ENCODE peak calls at places on chromosomes 5 and 9, in five cellular contexts. A is epithelial cell of esophagus; K is CD4-positive, alpha-beta T cell; C is epithelial cell of proximal tubule; U is RWPE1. I is an unnamed sample.

GRCh38 chr5:178467261-178468195 is 122.7 kb downstream of the COL23A1 start:
- DNase-seq in A (no peak), K (no peak), C (no peak), U (peak), I (no peak)

GRCh38 chr5:14859150-14859549 is 12.4 kb downstream of the ANKH start:
- DNase-seq in A (no peak), K (no peak), C (no peak), U (no peak), I (no peak)

GRCh38 chr5:142900926-142901325 is 130.7 kb downstream of the ARHGAP26 start:
- DNase-seq in A (peak), K (no peak), C (no peak), U (peak), I (no peak)

GRCh38 chr5:168317521-168318147 is 26.2 kb downstream of the WWC1 start:
- DNase-seq in A (peak), K (no peak), C (peak), U (peak), I (peak)

GRCh38 chr5:61949680-61950435 is 356.1 kb upstream of the KIF2A start:
- DNase-seq in A (no peak), K (no peak), C (no peak), U (no peak), I (no peak)

GRCh38 chr9:136198605-136199083 is 6.3 kb downstream of the LHX3 start:
- DNase-seq in A (peak), K (no peak), C (no peak), U (peak), I (peak)

GRCh38 chr9:70506159-70506558 is 91.7 kb upstream of the KLF9 start:
- DNase-seq in A (peak), K (no peak), C (no peak), U (peak), I (no peak)

GRCh38 chr5:148816357-148816756 is 10.1 kb upstream of the ADRB2 start:
- DNase-seq in A (no peak), K (no peak), C (no peak), U (no peak), I (no peak)

GRCh38 chr5:77588175-77588574 is 50.3 kb downstream of the OTP start:
- DNase-seq in A (no peak), K (no peak), C (no peak), U (no peak), I (no peak)

GRCh38 chr9:14096182-14096922 is 217.6 kb downstream of the NFIB start:
- DNase-seq in A (peak), K (no peak), C (peak), U (no peak), I (no peak)

GRCh38 chr5:10501554-10502075 is 59.9 kb downstream of the ROPN1L start:
- DNase-seq in A (no peak), K (no peak), C (no peak), U (no peak), I (no peak)

GRCh38 chr9:109771796-109772525 is 8.0 kb upstream of the PALM2AKAP2 start:
- DNase-seq in A (no peak), K (no peak), C (no peak), U (no peak), I (no peak)

GRCh38 chr5:1725641-1726468 is 73.8 kb downstream of the MRPL36 start:
- DNase-seq in A (no peak), K (no peak), C (no peak), U (no peak), I (no peak)

DNA sequence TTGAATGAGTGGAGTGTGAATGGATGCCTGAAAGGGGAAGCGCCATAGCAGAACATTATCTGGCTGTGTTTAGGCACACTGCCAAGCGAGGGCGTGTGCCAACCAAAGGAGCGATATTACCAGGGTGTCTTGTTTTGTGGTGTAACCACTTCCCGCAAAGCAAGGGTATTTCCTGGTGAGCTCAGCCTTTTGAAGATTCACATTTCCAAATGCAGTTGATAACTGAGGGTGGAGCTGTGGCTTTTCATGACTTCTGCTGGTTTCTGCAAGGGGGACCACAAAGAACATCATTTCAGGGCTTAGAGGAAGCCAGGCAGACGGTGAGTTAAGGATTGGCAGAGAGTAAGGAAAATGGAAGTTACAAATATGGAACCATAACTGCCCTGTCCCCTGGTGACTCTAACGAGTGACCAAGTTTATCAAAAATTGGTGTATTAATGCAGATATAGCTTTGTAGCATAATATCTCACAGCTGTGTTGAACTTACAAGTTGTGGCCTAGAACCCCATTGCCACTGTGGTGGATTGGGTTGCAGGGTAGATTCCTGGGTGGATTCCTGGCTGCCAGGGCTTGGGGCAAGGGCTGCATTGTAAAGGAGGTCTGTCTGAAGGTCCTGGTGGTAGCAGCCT is 71.4 kb downstream of the RALGPS1 start:
- DNase-seq in A (peak), K (peak), C (peak), U (peak), I (no peak)
- TF ChIP-seq CTCF in A (no peak), K (peak), C (no peak), U (no peak), I (no peak)

GRCh38 chr5:19655587-19655986 is 332.4 kb downstream of the CDH18 start:
- DNase-seq in A (no peak), K (no peak), C (no peak), U (no peak), I (no peak)
- TF ChIP-seq CTCF in A (no peak), K (no peak), C (no peak), U (no peak), I (no peak)

DNA sequence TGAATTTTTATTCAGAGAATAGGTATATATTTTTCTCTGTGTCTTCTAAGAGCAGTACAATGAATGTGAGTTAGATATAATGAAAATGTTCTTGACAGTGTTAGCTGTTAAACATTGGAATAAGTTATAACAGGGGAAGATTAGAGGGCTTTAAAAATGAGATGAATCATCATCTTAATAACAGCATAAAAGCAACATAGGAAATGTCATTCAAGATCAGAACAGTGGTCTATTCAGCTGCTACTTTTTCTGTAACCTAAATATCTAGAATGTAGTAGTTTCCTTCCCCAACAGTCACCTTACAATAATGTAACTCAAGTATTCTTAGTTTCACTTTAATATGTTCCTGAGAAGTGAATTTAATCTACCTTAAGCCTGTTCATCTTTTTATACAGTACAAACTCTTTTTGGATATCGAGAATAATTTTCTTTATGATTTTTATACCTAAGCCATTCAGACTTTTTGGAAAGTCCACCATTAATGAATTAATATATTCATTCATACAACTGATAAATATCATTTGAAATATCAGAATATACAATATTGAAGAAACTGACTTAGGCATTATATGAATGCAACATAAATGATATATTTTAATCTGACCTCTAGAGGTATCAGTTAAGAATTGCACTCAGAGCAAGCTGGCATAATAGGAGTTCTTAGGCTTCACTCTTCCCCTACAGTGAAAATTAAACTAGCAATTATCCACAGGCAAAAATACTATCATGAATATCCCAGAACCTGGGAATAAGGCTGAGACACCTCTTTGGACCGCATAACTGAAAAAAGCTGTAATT is 66.1 kb upstream of the EDIL3 start:
- DNase-seq in A (peak), K (no peak), C (no peak), U (peak), I (no peak)
- TF ChIP-seq CTCF in A (peak), K (no peak), C (peak), U (peak), I (no peak)

DNA sequence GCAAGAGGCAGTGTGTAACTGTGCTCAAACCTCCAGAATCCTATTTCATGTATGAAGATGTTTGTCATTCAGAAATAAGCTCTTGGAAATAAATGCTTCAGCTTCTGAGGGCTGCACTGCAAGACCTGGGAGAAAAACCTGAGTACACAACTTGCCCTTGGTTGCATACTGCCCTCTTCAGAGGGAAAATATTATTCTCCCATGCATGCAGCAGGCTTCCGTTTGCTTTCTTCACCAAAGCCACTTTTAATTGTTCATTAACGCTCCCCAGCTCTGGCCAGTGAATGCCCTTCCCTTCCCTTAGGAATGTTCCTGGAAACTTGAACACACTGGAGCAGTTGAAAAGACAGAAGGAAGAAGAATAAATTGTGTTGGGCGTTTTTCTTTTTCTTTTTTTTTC is 2.5 kb upstream of the WHRN start:
- DNase-seq in A (peak), K (no peak), C (no peak), U (peak), I (peak)
- TF ChIP-seq CTCF in A (peak), K (peak), C (peak), U (no peak), I (peak)

GRCh38 chr9:137836831-137837241 is 40.7 kb upstream of the CACNA1B start:
- DNase-seq in A (no peak), K (no peak), C (no peak), U (no peak), I (no peak)
- TF ChIP-seq CTCF in A (no peak), K (no peak), C (no peak), U (no peak), I (no peak)

DNA sequence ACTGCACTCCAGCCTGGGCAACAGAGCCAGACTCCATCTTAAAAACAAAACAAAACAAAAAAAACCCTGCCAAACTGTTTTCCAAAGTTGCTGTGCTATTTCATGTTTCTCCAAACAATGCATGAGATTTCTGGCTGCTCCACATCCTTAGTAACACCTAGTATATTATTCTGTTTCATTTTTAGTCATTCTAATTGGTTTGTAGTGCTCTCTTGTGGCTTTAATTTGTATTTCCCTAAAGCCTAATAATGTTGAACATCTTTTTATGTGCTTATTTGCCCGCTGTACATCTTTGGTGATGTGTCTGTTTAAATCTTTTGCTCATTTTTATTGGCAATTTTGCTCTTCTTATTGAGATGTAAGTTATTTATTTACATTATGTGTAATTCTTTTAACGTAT is 18.4 kb upstream of the TTC1 start:
- DNase-seq in A (no peak), K (no peak), C (no peak), U (no peak), I (no peak)
- TF ChIP-seq CTCF in A (no peak), K (no peak), C (no peak), U (peak), I (no peak)

GRCh38 chr5:21654-22233 is 70.2 kb upstream of the PLEKHG4B start:
- DNase-seq in A (no peak), K (no peak), C (no peak), U (peak), I (no peak)
- TF ChIP-seq CTCF in A (peak), K (no peak), C (peak), U (peak), I (peak)

GRCh38 chr9:71904076-71904475 is 6.9 kb downstream of the ABHD17B start:
- DNase-seq in A (no peak), K (no peak), C (no peak), U (no peak), I (no peak)

GRCh38 chr9:71895955-71896354 is 15.0 kb downstream of the ABHD17B start:
- DNase-seq in A (no peak), K (no peak), C (no peak), U (no peak), I (no peak)

GRCh38 chr9:71897573-71897972 is 13.4 kb downstream of the ABHD17B start:
- DNase-seq in A (peak), K (no peak), C (no peak), U (no peak), I (no peak)

GRCh38 chr9:71896762-71897161 is 14.2 kb downstream of the ABHD17B start:
- DNase-seq in A (no peak), K (no peak), C (no peak), U (no peak), I (no peak)

DNA sequence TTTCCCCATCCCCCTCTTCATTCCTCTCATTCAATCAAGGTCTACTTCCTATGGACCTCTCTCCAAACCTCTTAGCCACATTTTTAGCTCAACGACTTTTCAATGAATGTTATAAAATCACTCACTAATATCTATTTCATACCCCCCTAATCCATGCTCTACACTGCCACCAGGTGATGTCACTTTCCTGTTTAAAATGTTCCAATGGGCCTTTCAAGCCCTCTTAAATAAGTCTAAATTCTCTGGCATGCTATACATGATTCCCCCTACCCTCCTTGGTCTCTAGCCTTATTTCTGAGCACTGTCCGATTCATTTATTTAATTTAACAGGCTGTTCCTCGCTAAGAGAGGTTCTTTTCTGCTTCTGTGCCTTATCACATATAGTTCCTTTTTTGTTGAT is 9.3 kb downstream of the ABHD17B start:
- DNase-seq in A (no peak), K (no peak), C (no peak), U (no peak), I (no peak)
- TF ChIP-seq CTCF in A (no peak), K (no peak), C (no peak), U (no peak), I (no peak)

I was measured in Caco-2.